ENCODE peak calls at places on chromosomes 3 and 15, in eight cellular contexts. K is stomach, G is tibial artery, Y is fibroblast of pulmonary artery, X is GM10248, M is GM20000, P is GM12878, T is adrenal gland. S is an unnamed sample.

GRCh38 chr3:60282840-60283239 is 968.4 kb downstream of the FHIT start:
- DNase-seq in K (no peak), G (no peak), Y (no peak), X (no peak), M (no peak), P (no peak), T (no peak), S (no peak)

GRCh38 chr15:43052860-43053259 is 53.0 kb downstream of the UBR1 start:
- DNase-seq in K (no peak), G (no peak), Y (no peak), X (no peak), M (no peak), P (no peak), T (no peak), S (no peak)

GRCh38 chr15:27679621-27680521 is 419.2 kb downstream of the OCA2 start:
- DNase-seq in K (no peak), G (no peak), Y (no peak), X (no peak), M (no peak), P (no peak), T (no peak), S (no peak)

GRCh38 chr3:177598110-177598833 is 401.0 kb upstream of the TBL1XR1 start:
- DNase-seq in K (no peak), G (no peak), Y (no peak), X (no peak), M (no peak), P (no peak), T (no peak), S (no peak)

GRCh38 chr15:25185156-25185710 is 230.4 kb downstream of the SNRPN start:
- DNase-seq in K (no peak), G (peak; percentile 14), Y (no peak), X (no peak), M (no peak), P (no peak), T (no peak), S (no peak)

GRCh38 chr15:89673162-89673506 is 6.0 kb downstream of the PLIN1 start:
- DNase-seq in K (no peak), G (no peak), Y (peak; percentile 31), X (peak; percentile 61), M (no peak), P (no peak), T (no peak), S (no peak)

GRCh38 chr3:112119686-112120484 is 13.2 kb downstream of the GCSAM start:
- DNase-seq in K (no peak), G (no peak), Y (no peak), X (no peak), M (no peak), P (no peak), T (no peak), S (no peak)

GRCh38 chr3:72227536-72228070 is 442.7 kb upstream of the PROK2 start:
- DNase-seq in K (no peak), G (no peak), Y (peak; percentile 82), X (no peak), M (no peak), P (no peak), T (no peak), S (no peak)

GRCh38 chr3:169758353-169758994 is 6.4 kb downstream of the TERC start:
- DNase-seq in K (no peak), G (no peak), Y (no peak), X (no peak), M (no peak), P (no peak), T (no peak), S (no peak)

GRCh38 chr3:160885791-160886286 is 129.8 kb downstream of the PPM1L start:
- DNase-seq in K (peak; percentile 44), G (no peak), Y (peak; percentile 50), X (no peak), M (no peak), P (peak; percentile 13), T (peak; percentile 45), S (peak; percentile 53)

GRCh38 chr15:63192604-63193206 is 3.3 kb downstream of the RAB8B start:
- DNase-seq in K (no peak), G (no peak), Y (no peak), X (no peak), M (no peak), P (no peak), T (no peak), S (no peak)

GRCh38 chr15:38928431-38928830 is 363.8 kb upstream of the RASGRP1 start:
- DNase-seq in K (no peak), G (no peak), Y (no peak), X (no peak), M (no peak), P (no peak), T (no peak), S (no peak)

GRCh38 chr3:186963636-186964035 is 33.3 kb downstream of the ST6GAL1 start:
- DNase-seq in K (no peak), G (no peak), Y (no peak), X (no peak), M (no peak), P (no peak), T (no peak), S (no peak)

GRCh38 chr3:23035927-23036640 is 167.0 kb upstream of the UBE2E2 start:
- DNase-seq in K (peak; percentile 55), G (no peak), Y (no peak), X (no peak), M (no peak), P (no peak), T (no peak), S (no peak)

GRCh38 chr3:184284696-184285095 is 8.9 kb downstream of the ECE2 start:
- DNase-seq in K (peak; percentile 34), G (no peak), Y (peak; percentile 85), X (peak; percentile 50), M (peak; percentile 48), P (no peak), T (peak; percentile 87), S (peak; percentile 24)

GRCh38 chr3:190533511-190534282 is 19.8 kb downstream of the IL1RAP start:
- DNase-seq in K (no peak), G (peak; percentile 72), Y (peak; percentile 96), X (no peak), M (no peak), P (no peak), T (peak; percentile 72), S (peak; percentile 66)

GRCh38 chr3:142445816-142446254 is 2.0 kb downstream of the XRN1 start:
- DNase-seq in K (no peak), G (no peak), Y (peak; percentile 22), X (peak; percentile 65), M (peak; percentile 68), P (peak; percentile 44), T (no peak), S (no peak)

GRCh38 chr3:142448424-142448823 is 587 bp upstream of the XRN1 start:
- DNase-seq in K (no peak), G (no peak), Y (no peak), X (no peak), M (no peak), P (no peak), T (no peak), S (no peak)

GRCh38 chr3:142450192-142450591 is 2.4 kb upstream of the XRN1 start:
- DNase-seq in K (no peak), G (no peak), Y (no peak), X (no peak), M (no peak), P (no peak), T (no peak), S (no peak)

GRCh38 chr3:142447308-142447851 is 457 bp downstream of the XRN1 start:
- DNase-seq in K (peak; percentile 34), G (peak; percentile 28), Y (peak; percentile 51), X (peak; percentile 45), M (peak; percentile 52), P (no peak), T (peak; percentile 57), S (no peak)

DNA sequence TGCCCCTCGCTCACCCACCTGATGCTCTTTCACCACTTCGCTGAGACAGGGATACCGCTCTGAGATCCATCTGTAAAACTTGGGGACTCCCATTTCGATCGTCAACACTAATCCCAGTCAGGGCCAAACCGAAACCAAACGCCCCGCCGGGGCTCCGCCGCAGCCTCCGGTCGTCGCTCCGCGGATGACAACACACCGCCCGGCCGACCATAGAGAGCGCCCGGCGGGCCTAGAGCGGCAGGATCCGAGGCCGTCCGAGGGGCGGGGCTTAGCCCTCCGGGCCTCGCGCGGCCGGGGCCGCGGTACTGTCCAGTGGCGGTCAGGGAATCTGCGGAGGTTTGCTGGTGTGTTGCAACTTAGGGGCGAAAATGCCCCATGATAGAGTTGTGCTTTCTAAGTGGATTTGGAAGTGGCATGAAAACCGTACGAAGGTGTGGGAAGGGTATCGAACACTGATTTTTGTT is at the start of gene XRN1:
- DNase-seq in K (peak; percentile 96), G (peak; percentile 96), Y (peak; percentile 97), X (peak; percentile 98), M (peak; percentile 95), P (peak; percentile 57), T (peak; percentile 97), S (peak; percentile 97)
- TF ChIP-seq CTCF in K (no peak), G (no peak), Y (no peak), X (no peak), M (no peak), P (no peak), T (no peak), S (no peak)

GRCh38 chr3:138942861-138943623 is 3.9 kb downstream of the FOXL2 start:
- DNase-seq in K (no peak), G (no peak), Y (no peak), X (no peak), M (no peak), P (no peak), T (no peak), S (peak; percentile 60)
- TF ChIP-seq CTCF in K (no peak), G (no peak), Y (no peak), X (no peak), M (no peak), P (no peak), T (no peak), S (no peak)

DNA sequence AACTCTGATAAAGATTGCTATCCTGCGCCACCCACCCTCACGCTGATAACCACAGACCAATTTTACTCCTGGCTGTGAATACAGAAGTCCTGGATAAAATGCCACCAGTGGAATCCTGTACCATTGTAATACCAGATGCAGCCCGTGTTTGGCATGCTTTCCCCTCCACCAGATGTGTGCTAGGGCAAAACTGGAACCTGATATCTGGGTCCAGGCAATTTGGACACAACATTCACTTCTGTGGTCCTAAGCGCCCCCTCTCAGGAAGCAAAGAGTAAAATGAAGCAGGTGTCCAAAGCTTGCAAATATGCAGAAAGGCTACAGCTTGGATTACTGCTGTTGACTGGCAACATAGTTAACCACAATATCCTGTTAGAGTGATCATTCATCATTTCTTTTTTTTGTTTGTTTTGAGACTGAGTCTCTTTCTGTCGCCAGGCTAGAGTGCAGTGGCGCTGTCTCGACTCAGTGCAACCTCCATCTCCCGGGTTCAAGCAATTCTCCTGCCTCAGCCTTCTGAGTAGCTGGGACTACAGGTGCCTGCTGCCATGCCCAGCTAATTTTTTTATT is 32.8 kb downstream of the LOXL1 start:
- DNase-seq in K (no peak), G (no peak), Y (no peak), X (no peak), M (no peak), P (no peak), T (no peak), S (peak; percentile 4)
- TF ChIP-seq CTCF in K (no peak), G (no peak), Y (no peak), X (no peak), M (no peak), P (no peak), T (no peak), S (no peak)

DNA sequence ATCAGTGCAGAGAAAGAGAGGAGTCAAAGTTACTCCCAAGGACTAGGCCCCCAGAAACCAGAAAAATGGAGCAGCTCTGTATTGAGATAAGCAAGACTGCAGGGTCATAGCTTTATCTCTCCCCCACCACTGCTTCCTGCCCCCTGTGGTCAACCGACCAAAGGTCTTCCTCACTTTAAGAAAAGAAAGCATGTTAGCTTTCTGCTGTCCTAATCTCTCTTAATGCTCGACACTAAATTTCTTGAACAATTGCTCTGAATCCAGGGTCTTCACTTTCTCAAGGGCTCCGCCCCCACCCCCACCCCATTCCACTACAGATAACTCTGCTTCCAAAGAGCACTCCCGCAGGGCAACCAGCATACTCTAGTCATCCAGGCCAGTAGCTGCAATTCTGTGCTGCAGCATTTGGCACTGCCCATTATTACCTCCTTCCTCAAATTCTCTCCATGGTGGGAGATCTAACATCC is 31.9 kb downstream of the TNIK start:
- DNase-seq in K (no peak), G (no peak), Y (no peak), X (peak; percentile 18), M (peak; percentile 17), P (no peak), T (no peak), S (no peak)
- TF ChIP-seq CTCF in K (no peak), G (no peak), Y (no peak), X (no peak), M (no peak), P (peak; percentile 11), T (no peak), S (no peak)